ENCODE peak calls at places on chromosome 16, in nine cellular contexts. A, O, S, X, J, F, R, Q and U are unnamed samples. For H3K9me2, the result is how much of the 10 kb centered on the place peaks cover.

GRCh38 chr16:20944861-20945390 is 44.4 kb downstream of the LYRM1 start:
- DNase-seq in Q (peak), J (peak), S (no peak), R (no peak), A (peak), X (no peak), F (peak), O (peak), U (no peak)

GRCh38 chr16:30720694-30721093 is 21.7 kb downstream of the SRCAP start:
- DNase-seq in J (no peak), F (no peak), S (no peak), X (no peak), O (no peak), A (no peak), Q (no peak), R (no peak), U (no peak)

GRCh38 chr16:30417447-30418349 is 10.3 kb downstream of the ZNF771 start:
- DNase-seq in S (peak), R (peak), F (peak), X (peak), J (peak), A (peak), Q (peak), O (peak), U (peak)

GRCh38 chr16:53827741-53828140 is 123.8 kb downstream of the FTO start:
- DNase-seq in S (no peak), Q (no peak), R (no peak), A (no peak), O (no peak), X (no peak), J (no peak), F (peak), U (no peak)

GRCh38 chr16:67718668-67719047 is 458 bp downstream of the GFOD2 start:
- DNase-seq in A (no peak), O (peak), S (no peak), X (no peak), Q (peak), J (peak), F (peak), R (no peak), U (no peak)

GRCh38 chr16:49725651-49726050 is 130.3 kb downstream of the ZNF423 start:
- DNase-seq in R (no peak), Q (no peak), F (no peak), S (no peak), J (no peak), O (no peak), A (no peak), X (no peak), U (no peak)

GRCh38 chr16:28585674-28586073 is 11.2 kb downstream of the SULT1A2 start:
- DNase-seq in R (no peak), F (no peak), A (no peak), O (no peak), Q (no peak), X (no peak), S (no peak), J (no peak), U (peak)

GRCh38 chr16:12763517-12763916 is 40.2 kb downstream of the CPPED1 start:
- DNase-seq in S (peak), X (no peak), F (no peak), J (no peak), R (no peak), Q (no peak), A (no peak), O (no peak), U (no peak)

GRCh38 chr16:11800385-11800718 is 3.3 kb upstream of the ZC3H7A start:
- DNase-seq in R (no peak), X (no peak), O (no peak), Q (no peak), A (no peak), J (no peak), F (no peak), S (no peak), U (no peak)

GRCh38 chr16:80947708-80948615 is 58.7 kb downstream of the CMC2 start:
- DNase-seq in O (no peak), A (peak), X (no peak), F (no peak), J (no peak), R (no peak), S (no peak), Q (no peak), U (no peak)

GRCh38 chr16:19105891-19106624 is 7.7 kb upstream of the ITPRIPL2 start:
- DNase-seq in Q (no peak), X (no peak), F (peak), J (no peak), A (no peak), S (no peak), R (no peak), O (no peak), U (no peak)

GRCh38 chr16:53549970-53550406 is 47.0 kb upstream of the AKTIP start:
- DNase-seq in R (peak), Q (peak), A (peak), F (peak), J (peak), S (peak), O (peak), X (peak), U (peak)

GRCh38 chr16:1377406-1378010 is 25.8 kb downstream of the GNPTG start:
- DNase-seq in X (no peak), F (no peak), O (no peak), J (no peak), S (no peak), Q (no peak), A (no peak), R (no peak), U (no peak)

DNA sequence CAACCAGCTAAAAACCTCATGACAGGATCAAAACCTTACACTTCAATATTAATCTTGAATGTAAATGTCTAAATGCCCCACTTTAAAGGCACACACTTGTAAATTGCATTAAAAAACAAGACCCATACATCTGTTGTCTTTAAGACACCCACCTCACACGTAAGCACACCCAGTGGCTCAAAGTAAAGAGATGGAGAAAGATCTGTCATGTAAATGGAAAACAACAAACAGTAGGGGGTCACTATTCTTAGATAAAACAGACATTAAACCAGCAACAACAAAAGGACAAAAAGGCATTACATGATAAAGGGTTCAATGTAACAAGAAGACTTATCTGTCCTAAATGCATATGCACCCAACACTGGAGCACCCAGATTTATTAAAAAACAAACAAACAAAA is 35.6 kb downstream of the SDR42E1 start:
- DNase-seq in Q (no peak), X (no peak), R (no peak), S (no peak), J (no peak), A (no peak), F (peak), O (no peak), U (no peak)
- H3K9me2 ChIP-seq in Q (under half), X (under half), R (under half), S (under half), J (under half), A (under half), F (under half), O (under half), U (under half)

GRCh38 chr16:89829630-89830437 is 1.6 kb downstream of the SPIRE2 start:
- DNase-seq in J (no peak), X (no peak), O (no peak), R (no peak), Q (no peak), S (no peak), F (no peak), A (no peak), U (no peak)
- H3K9me2 ChIP-seq in J (under half), X (under half), O (under half), R (under half), Q (under half), S (under half), F (under half), A (under half), U (under half)

GRCh38 chr16:84460406-84461028 is 43.9 kb downstream of the MEAK7 start:
- DNase-seq in S (no peak), J (no peak), X (no peak), O (no peak), A (no peak), R (no peak), F (no peak), Q (no peak), U (no peak)
- H3K9me2 ChIP-seq in S (under half), J (under half), X (under half), O (under half), A (under half), R (under half), F (under half), Q (under half), U (under half)

GRCh38 chr16:83732536-83732935 is 75.2 kb upstream of the HSBP1 start:
- DNase-seq in J (no peak), R (no peak), A (no peak), O (no peak), X (no peak), S (no peak), F (no peak), Q (no peak), U (no peak)
- H3K9me2 ChIP-seq in J (under half), R (under half), A (under half), O (under half), X (under half), S (under half), F (under half), Q (under half), U (under half)

GRCh38 chr16:4506450-4506849 is 30.3 kb downstream of the HMOX2 start:
- DNase-seq in F (peak), R (peak), X (peak), Q (peak), S (peak), O (peak), J (peak), A (peak), U (peak)
- H3K9me2 ChIP-seq in F (under half), R (under half), X (under half), Q (under half), S (under half), O (under half), J (under half), A (under half), U (under half)

GRCh38 chr16:10255728-10256127 is 73.5 kb upstream of the GRIN2A start:
- DNase-seq in F (no peak), A (no peak), O (no peak), J (no peak), S (no peak), R (no peak), X (no peak), Q (no peak), U (no peak)
- H3K9me2 ChIP-seq in F (under half), A (under half), O (under half), J (under half), S (under half), R (under half), X (under half), Q (under half), U (under half)

GRCh38 chr16:48062681-48063080 is 93.1 kb downstream of the ABCC12 start:
- DNase-seq in Q (no peak), S (peak), O (no peak), R (no peak), X (no peak), F (no peak), A (no peak), J (no peak), U (no peak)
- H3K9me2 ChIP-seq in Q (under half), S (under half), O (under half), R (under half), X (under half), F (under half), A (under half), J (under half), U (under half)

GRCh38 chr16:54928421-54929089 is 2.1 kb upstream of the IRX5 start:
- DNase-seq in Q (peak), J (peak), S (peak), F (peak), R (no peak), A (no peak), X (peak), O (peak), U (peak)

GRCh38 chr16:54927125-54928015 is 3.3 kb upstream of the IRX5 start:
- DNase-seq in S (no peak), O (peak), R (no peak), A (no peak), Q (peak), J (no peak), F (no peak), X (no peak), U (peak)

GRCh38 chr16:54929090-54930033 is 1.3 kb upstream of the IRX5 start:
- DNase-seq in F (peak), Q (peak), R (peak), A (peak), X (peak), S (peak), O (peak), J (peak), U (peak)

GRCh38 chr16:54926166-54926838 is 4.4 kb upstream of the IRX5 start:
- DNase-seq in F (no peak), J (peak), Q (peak), O (peak), S (no peak), R (no peak), A (no peak), X (no peak), U (no peak)

GRCh38 chr16:54928016-54928356 is 2.7 kb upstream of the IRX5 start:
- DNase-seq in J (peak), Q (peak), A (no peak), S (no peak), X (peak), O (peak), R (no peak), F (peak), U (no peak)
- H3K9me2 ChIP-seq in J (under half), Q (under half), A (under half), S (under half), X (under half), O (under half), R (under half), F (under half), U (under half)